ENCODE peak calls at places on chromosomes 2 and 18, in nine cellular contexts. L is PC-3; Y is adrenal gland; M is ELR; H is stimulated activated CD4-positive, alpha-beta T cell treated with anti-CD3 and anti-CD28 coated beads, Interleukin-2, amount 100 ng/mL, for 48 hours; D is posterior vena cava; Q is Caki2; Z is stimulated activated naive CD8-positive, alpha-beta T cell treated with anti-CD3 and anti-CD28 coated beads, Interleukin-15, amount 100 ng/mL, for 72 hours; G is neural progenitor cell. K is an unnamed sample.

GRCh38 chr18:64032312-64032711 is 62.4 kb downstream of the SERPINB8 start:
- DNase-seq in L (no peak), Y (no peak), M (no peak), H (no peak), D (no peak), Q (no peak), Z (no peak), G (no peak), K (peak)

GRCh38 chr18:34990571-34990970 is 50.6 kb upstream of the MAPRE2 start:
- DNase-seq in L (peak), Y (peak), M (peak), H (no peak), D (no peak), Q (no peak), Z (no peak), G (no peak), K (no peak)

GRCh38 chr2:25821225-25822056 is 56.8 kb downstream of the ASXL2 start:
- DNase-seq in L (peak), Y (no peak), M (no peak), H (no peak), D (no peak), Q (peak), Z (no peak), G (no peak), K (no peak)

GRCh38 chr2:240571314-240571973 is 3.2 kb downstream of the RNPEPL1 start:
- DNase-seq in L (no peak), Y (no peak), M (no peak), H (no peak), D (peak), Q (no peak), Z (no peak), G (no peak), K (no peak)

GRCh38 chr18:78242307-78242643 is 737.3 kb upstream of the SALL3 start:
- DNase-seq in L (no peak), Y (peak), M (no peak), H (no peak), D (no peak), Q (no peak), Z (no peak), G (no peak), K (no peak)

GRCh38 chr18:56748698-56749268 is 97.6 kb downstream of the WDR7 start:
- DNase-seq in L (peak), Y (peak), M (peak), H (no peak), D (no peak), Q (no peak), Z (no peak), G (peak), K (no peak)

GRCh38 chr2:226136739-226137138 is 662.9 kb downstream of the IRS1 start:
- DNase-seq in L (no peak), Y (no peak), M (no peak), H (no peak), D (no peak), Q (no peak), Z (no peak), G (no peak), K (no peak)

GRCh38 chr18:67483237-67483636 is 33.3 kb downstream of the DSEL start:
- DNase-seq in L (no peak), Y (no peak), M (no peak), H (no peak), D (no peak), Q (no peak), Z (no peak), G (peak), K (no peak)

GRCh38 chr2:108399479-108399878 is 21.7 kb downstream of the SULT1C4 start:
- DNase-seq in L (no peak), Y (no peak), M (peak), H (no peak), D (no peak), Q (peak), Z (no peak), G (no peak), K (no peak)

GRCh38 chr2:67463810-67464209 is 66.7 kb downstream of the ETAA1 start:
- DNase-seq in L (peak), Y (no peak), M (no peak), H (no peak), D (no peak), Q (peak), Z (no peak), G (no peak), K (peak)

GRCh38 chr2:240595381-240596079 is 9.0 kb downstream of the CAPN10 start:
- DNase-seq in L (no peak), Y (peak), M (peak), H (peak), D (peak), Q (no peak), Z (peak), G (peak), K (peak)

GRCh38 chr2:185583058-185583816 is 155.4 kb upstream of the FSIP2 start:
- DNase-seq in L (peak), Y (no peak), M (peak), H (no peak), D (no peak), Q (peak), Z (no peak), G (no peak), K (peak)

GRCh38 chr2:43273477-43273876 is 47.1 kb upstream of the ZFP36L2 start:
- DNase-seq in L (no peak), Y (peak), M (peak), H (no peak), D (peak), Q (no peak), Z (no peak), G (no peak), K (peak)

GRCh38 chr2:42961385-42961800 is 169.0 kb upstream of the HAAO start:
- DNase-seq in L (no peak), Y (peak), M (no peak), H (no peak), D (peak), Q (no peak), Z (no peak), G (peak), K (peak)

GRCh38 chr2:186641132-186641806 is 51.4 kb downstream of the ITGAV start:
- DNase-seq in L (no peak), Y (no peak), M (no peak), H (no peak), D (no peak), Q (no peak), Z (no peak), G (no peak), K (no peak)

GRCh38 chr2:121099329-121100318 is 185.4 kb downstream of the TFCP2L1 start:
- DNase-seq in L (peak), Y (no peak), M (peak), H (no peak), D (peak), Q (no peak), Z (no peak), G (peak), K (no peak)

GRCh38 chr2:215771241-215771640 is 242.1 kb downstream of the MREG start:
- DNase-seq in L (no peak), Y (no peak), M (no peak), H (no peak), D (no peak), Q (peak), Z (no peak), G (no peak), K (no peak)

GRCh38 chr2:141878016-141878415 is 252.8 kb downstream of the LRP1B start:
- DNase-seq in L (no peak), Y (no peak), M (no peak), H (no peak), D (no peak), Q (no peak), Z (no peak), G (no peak), K (no peak)